ENCODE peak calls at places on chromosomes 12 and 14, in seven cellular contexts. One of them, this sample, is unnamed.

GRCh38 chr12:105590571-105590970 is 260.1 kb downstream of the C12orf75 start:
- DNase-seq in endodermal cell: peak
- DNase-seq in mesenchymal stem cell: peak
- DNase-seq in stomach: no peak
- DNase-seq in right lobe of liver: no peak
- DNase-seq in neural progenitor cell: no peak
- DNase-seq in foreskin fibroblast: peak
- DNase-seq in this sample: no peak

GRCh38 chr14:41609704-41610183 is 3.1 kb downstream of the LRFN5 start:
- DNase-seq in endodermal cell: peak
- DNase-seq in neural progenitor cell: peak
- DNase-seq in mesenchymal stem cell: peak
- DNase-seq in stomach: no peak
- DNase-seq in foreskin fibroblast: no peak
- DNase-seq in right lobe of liver: peak
- DNase-seq in this sample: peak

GRCh38 chr12:94618995-94619695 is 31.2 kb downstream of the TMCC3 start:
- DNase-seq in right lobe of liver: no peak
- DNase-seq in mesenchymal stem cell: peak
- DNase-seq in foreskin fibroblast: peak
- DNase-seq in neural progenitor cell: no peak
- DNase-seq in endodermal cell: no peak
- DNase-seq in stomach: no peak
- DNase-seq in this sample: no peak

GRCh38 chr14:104560586-104560945 is 19.0 kb upstream of the C14orf180 start:
- DNase-seq in mesenchymal stem cell: no peak
- DNase-seq in endodermal cell: no peak
- DNase-seq in stomach: no peak
- DNase-seq in right lobe of liver: peak
- DNase-seq in neural progenitor cell: no peak
- DNase-seq in foreskin fibroblast: no peak
- DNase-seq in this sample: peak

GRCh38 chr14:51873221-51873893 is 12.9 kb downstream of the GNG2 start:
- DNase-seq in stomach: no peak
- DNase-seq in foreskin fibroblast: peak
- DNase-seq in mesenchymal stem cell: peak
- DNase-seq in neural progenitor cell: no peak
- DNase-seq in right lobe of liver: no peak
- DNase-seq in endodermal cell: no peak
- DNase-seq in this sample: no peak

GRCh38 chr14:82080319-82080718 is 546.7 kb upstream of the SEL1L start:
- DNase-seq in neural progenitor cell: peak
- DNase-seq in stomach: no peak
- DNase-seq in foreskin fibroblast: no peak
- DNase-seq in endodermal cell: peak
- DNase-seq in right lobe of liver: no peak
- DNase-seq in mesenchymal stem cell: no peak
- DNase-seq in this sample: no peak

GRCh38 chr12:124334976-124335375 is 40.1 kb downstream of the RFLNA start:
- DNase-seq in stomach: no peak
- DNase-seq in right lobe of liver: no peak
- DNase-seq in endodermal cell: no peak
- DNase-seq in neural progenitor cell: peak
- DNase-seq in foreskin fibroblast: no peak
- DNase-seq in mesenchymal stem cell: no peak
- DNase-seq in this sample: peak

GRCh38 chr12:70657621-70658286 is 20.5 kb upstream of the PTPRB start:
- DNase-seq in endodermal cell: no peak
- DNase-seq in foreskin fibroblast: no peak
- DNase-seq in right lobe of liver: no peak
- DNase-seq in stomach: no peak
- DNase-seq in neural progenitor cell: no peak
- DNase-seq in mesenchymal stem cell: no peak
- DNase-seq in this sample: no peak

GRCh38 chr12:130945793-130946492 is 7.8 kb upstream of the ADGRD1 start:
- DNase-seq in right lobe of liver: no peak
- DNase-seq in neural progenitor cell: no peak
- DNase-seq in stomach: no peak
- DNase-seq in endodermal cell: peak
- DNase-seq in foreskin fibroblast: no peak
- DNase-seq in mesenchymal stem cell: no peak
- DNase-seq in this sample: no peak

GRCh38 chr12:80064269-80064668 is 35.1 kb upstream of the OTOGL start:
- DNase-seq in endodermal cell: no peak
- DNase-seq in right lobe of liver: no peak
- DNase-seq in stomach: no peak
- DNase-seq in mesenchymal stem cell: peak
- DNase-seq in neural progenitor cell: no peak
- DNase-seq in foreskin fibroblast: peak
- DNase-seq in this sample: no peak

GRCh38 chr14:69612014-69612758 is 790 bp downstream of the SUSD6 start:
- DNase-seq in neural progenitor cell: peak
- DNase-seq in foreskin fibroblast: peak
- DNase-seq in stomach: no peak
- DNase-seq in mesenchymal stem cell: peak
- DNase-seq in endodermal cell: peak
- DNase-seq in right lobe of liver: peak
- DNase-seq in this sample: peak

GRCh38 chr14:98579140-98579539 is 692.9 kb downstream of the BCL11B start:
- DNase-seq in mesenchymal stem cell: no peak
- DNase-seq in stomach: no peak
- DNase-seq in right lobe of liver: no peak
- DNase-seq in neural progenitor cell: no peak
- DNase-seq in foreskin fibroblast: no peak
- DNase-seq in endodermal cell: no peak
- DNase-seq in this sample: no peak

GRCh38 chr12:49929581-49929980 is 21.0 kb upstream of the AQP2 start:
- DNase-seq in mesenchymal stem cell: no peak
- DNase-seq in stomach: no peak
- DNase-seq in foreskin fibroblast: no peak
- DNase-seq in neural progenitor cell: no peak
- DNase-seq in right lobe of liver: no peak
- DNase-seq in endodermal cell: peak
- DNase-seq in this sample: no peak

GRCh38 chr12:110403975-110404675 is 617 bp upstream of the ANAPC7 start:
- DNase-seq in stomach: peak
- DNase-seq in neural progenitor cell: peak
- DNase-seq in foreskin fibroblast: peak
- DNase-seq in endodermal cell: peak
- DNase-seq in mesenchymal stem cell: peak
- DNase-seq in right lobe of liver: peak
- DNase-seq in this sample: peak

GRCh38 chr12:92294676-92295440 is 149.2 kb upstream of the BTG1 start:
- DNase-seq in right lobe of liver: no peak
- DNase-seq in foreskin fibroblast: no peak
- DNase-seq in mesenchymal stem cell: peak
- DNase-seq in endodermal cell: peak
- DNase-seq in stomach: no peak
- DNase-seq in neural progenitor cell: no peak
- DNase-seq in this sample: no peak

GRCh38 chr14:20848316-20848954 is 42.8 kb upstream of the RNASE3 start:
- DNase-seq in right lobe of liver: no peak
- DNase-seq in neural progenitor cell: no peak
- DNase-seq in foreskin fibroblast: peak
- DNase-seq in mesenchymal stem cell: no peak
- DNase-seq in stomach: no peak
- DNase-seq in endodermal cell: peak
- DNase-seq in this sample: no peak

GRCh38 chr12:70002097-70002911 is 177.3 kb downstream of the MYRFL start:
- DNase-seq in mesenchymal stem cell: peak
- DNase-seq in endodermal cell: no peak
- DNase-seq in neural progenitor cell: no peak
- DNase-seq in right lobe of liver: no peak
- DNase-seq in stomach: no peak
- DNase-seq in foreskin fibroblast: no peak
- DNase-seq in this sample: peak

GRCh38 chr12:129959889-129960288 is 56.1 kb upstream of the TMEM132D start:
- DNase-seq in stomach: no peak
- DNase-seq in foreskin fibroblast: no peak
- DNase-seq in endodermal cell: no peak
- DNase-seq in mesenchymal stem cell: no peak
- DNase-seq in right lobe of liver: no peak
- DNase-seq in neural progenitor cell: no peak
- DNase-seq in this sample: no peak

GRCh38 chr12:68440068-68440581 is 108.0 kb upstream of the MDM1 start:
- DNase-seq in stomach: no peak
- DNase-seq in neural progenitor cell: no peak
- DNase-seq in foreskin fibroblast: peak
- DNase-seq in endodermal cell: no peak
- DNase-seq in mesenchymal stem cell: peak
- DNase-seq in right lobe of liver: no peak
- DNase-seq in this sample: no peak

GRCh38 chr12:124411291-124411878 is 116.5 kb downstream of the RFLNA start:
- DNase-seq in foreskin fibroblast: peak
- DNase-seq in mesenchymal stem cell: peak
- DNase-seq in right lobe of liver: no peak
- DNase-seq in endodermal cell: peak
- DNase-seq in stomach: no peak
- DNase-seq in neural progenitor cell: peak
- DNase-seq in this sample: peak

GRCh38 chr12:70052931-70053497 is 190.2 kb upstream of the CNOT2 start:
- DNase-seq in endodermal cell: no peak
- DNase-seq in foreskin fibroblast: peak
- DNase-seq in mesenchymal stem cell: peak
- DNase-seq in stomach: peak
- DNase-seq in right lobe of liver: no peak
- DNase-seq in neural progenitor cell: no peak
- DNase-seq in this sample: peak

GRCh38 chr14:96938946-96939345 is 141.8 kb downstream of the VRK1 start:
- DNase-seq in neural progenitor cell: peak
- DNase-seq in stomach: no peak
- DNase-seq in mesenchymal stem cell: no peak
- DNase-seq in right lobe of liver: no peak
- DNase-seq in endodermal cell: peak
- DNase-seq in foreskin fibroblast: no peak
- DNase-seq in this sample: no peak

GRCh38 chr12:68001486-68002466 is 12.5 kb downstream of the IFNG-AS1 start:
- DNase-seq in foreskin fibroblast: no peak
- DNase-seq in neural progenitor cell: peak
- DNase-seq in mesenchymal stem cell: peak
- DNase-seq in endodermal cell: no peak
- DNase-seq in stomach: no peak
- DNase-seq in right lobe of liver: no peak
- DNase-seq in this sample: no peak

DNA sequence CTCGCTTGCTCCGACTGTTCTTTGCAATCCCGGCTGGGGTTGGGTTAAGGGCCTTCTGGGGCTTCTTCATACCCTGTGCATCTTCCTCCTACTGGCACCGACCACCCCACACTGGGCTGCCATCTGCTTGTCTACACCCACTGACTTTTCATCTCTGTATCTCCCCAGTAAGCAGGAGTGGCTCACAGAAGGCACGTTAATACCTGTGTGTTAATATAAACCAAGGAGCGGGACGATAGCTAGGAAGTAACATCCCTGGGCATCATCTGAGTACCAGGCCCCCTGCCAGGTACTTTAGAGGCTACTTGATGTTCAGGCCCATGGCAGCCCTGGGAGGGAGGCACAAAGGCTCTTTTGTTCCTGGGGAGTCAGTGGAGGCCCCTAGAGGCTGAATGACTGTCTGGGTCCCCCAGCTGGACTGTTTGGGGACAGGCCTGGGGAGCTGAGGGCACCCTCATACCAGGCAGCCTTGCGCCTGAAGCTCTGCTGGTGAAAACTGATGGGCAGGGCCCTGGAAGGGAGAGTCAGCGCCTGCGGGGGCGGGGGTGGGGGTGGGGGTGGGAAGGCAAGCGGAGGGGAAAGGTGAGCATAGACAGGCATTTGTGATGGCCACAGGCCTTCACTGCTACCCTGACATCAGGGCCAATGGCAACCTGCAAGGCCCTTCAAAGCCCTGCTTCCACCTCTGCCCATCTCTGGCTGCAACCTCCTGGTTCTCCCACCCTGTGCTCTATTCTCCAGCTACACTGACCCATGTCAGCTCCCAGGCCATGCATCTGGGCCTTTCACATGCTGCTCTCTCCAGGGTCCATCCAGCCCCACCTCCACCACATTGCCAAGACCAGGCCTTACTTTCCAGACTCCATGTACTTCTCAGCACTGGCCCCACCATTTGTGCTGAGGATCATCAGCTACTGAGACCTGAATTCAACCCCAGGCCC is 34.2 kb upstream of the DEGS2 start:
- DNase-seq in right lobe of liver: no peak
- DNase-seq in endodermal cell: no peak
- DNase-seq in foreskin fibroblast: no peak
- DNase-seq in stomach: no peak
- DNase-seq in neural progenitor cell: peak
- DNase-seq in mesenchymal stem cell: no peak
- DNase-seq in this sample: peak
- H3K4me3 ChIP-seq in right lobe of liver: peak
- H3K4me3 ChIP-seq in endodermal cell: no peak
- H3K4me3 ChIP-seq in foreskin fibroblast: peak
- H3K4me3 ChIP-seq in stomach: peak
- H3K4me3 ChIP-seq in neural progenitor cell: no peak
- H3K4me3 ChIP-seq in mesenchymal stem cell: peak
- H3K4me3 ChIP-seq in this sample: peak

GRCh38 chr14:75165586-75166391 is 10.6 kb downstream of the TMED10 start:
- DNase-seq in mesenchymal stem cell: no peak
- DNase-seq in neural progenitor cell: no peak
- DNase-seq in right lobe of liver: no peak
- DNase-seq in endodermal cell: no peak
- DNase-seq in stomach: no peak
- DNase-seq in foreskin fibroblast: no peak
- DNase-seq in this sample: no peak
- H3K4me3 ChIP-seq in mesenchymal stem cell: no peak
- H3K4me3 ChIP-seq in neural progenitor cell: no peak
- H3K4me3 ChIP-seq in right lobe of liver: no peak
- H3K4me3 ChIP-seq in endodermal cell: no peak
- H3K4me3 ChIP-seq in stomach: no peak
- H3K4me3 ChIP-seq in foreskin fibroblast: no peak
- H3K4me3 ChIP-seq in this sample: no peak

GRCh38 chr12:65462506-65462905 is 184.0 kb downstream of the MSRB3 start:
- DNase-seq in foreskin fibroblast: no peak
- DNase-seq in mesenchymal stem cell: no peak
- DNase-seq in neural progenitor cell: no peak
- DNase-seq in right lobe of liver: no peak
- DNase-seq in endodermal cell: no peak
- DNase-seq in stomach: no peak
- DNase-seq in this sample: no peak
- H3K4me3 ChIP-seq in foreskin fibroblast: no peak
- H3K4me3 ChIP-seq in mesenchymal stem cell: no peak
- H3K4me3 ChIP-seq in neural progenitor cell: no peak
- H3K4me3 ChIP-seq in right lobe of liver: no peak
- H3K4me3 ChIP-seq in endodermal cell: no peak
- H3K4me3 ChIP-seq in stomach: no peak
- H3K4me3 ChIP-seq in this sample: no peak

GRCh38 chr12:39617887-39618286 is 1.7 kb downstream of the ABCD2 start:
- DNase-seq in foreskin fibroblast: no peak
- DNase-seq in endodermal cell: no peak
- DNase-seq in stomach: no peak
- DNase-seq in mesenchymal stem cell: no peak
- DNase-seq in neural progenitor cell: no peak
- DNase-seq in right lobe of liver: no peak
- DNase-seq in this sample: no peak
- H3K4me3 ChIP-seq in foreskin fibroblast: no peak
- H3K4me3 ChIP-seq in endodermal cell: no peak
- H3K4me3 ChIP-seq in stomach: no peak
- H3K4me3 ChIP-seq in mesenchymal stem cell: no peak
- H3K4me3 ChIP-seq in neural progenitor cell: no peak
- H3K4me3 ChIP-seq in right lobe of liver: no peak
- H3K4me3 ChIP-seq in this sample: peak

GRCh38 chr12:121663610-121663929 is 5.9 kb downstream of the MORN3 start:
- DNase-seq in right lobe of liver: no peak
- DNase-seq in endodermal cell: no peak
- DNase-seq in foreskin fibroblast: no peak
- DNase-seq in stomach: no peak
- DNase-seq in mesenchymal stem cell: no peak
- DNase-seq in neural progenitor cell: no peak
- DNase-seq in this sample: no peak
- H3K4me3 ChIP-seq in right lobe of liver: no peak
- H3K4me3 ChIP-seq in endodermal cell: peak
- H3K4me3 ChIP-seq in foreskin fibroblast: no peak
- H3K4me3 ChIP-seq in stomach: no peak
- H3K4me3 ChIP-seq in mesenchymal stem cell: no peak
- H3K4me3 ChIP-seq in neural progenitor cell: peak
- H3K4me3 ChIP-seq in this sample: no peak